ENCODE peak calls at places on chromosome 11, in four cellular contexts. W is K562, A is GM12878, X is HepG2. I is an unnamed sample.

GRCh38 chr11:42200311-42200710 is 740.9 kb upstream of the LRRC4C start:
- DNase-seq in W (no peak), A (no peak), X (no peak), I (no peak)

GRCh38 chr11:3880724-3881123 is 25.3 kb downstream of the STIM1 start:
- DNase-seq in W (no peak), A (no peak), X (peak; percentile 65), I (no peak)

GRCh38 chr11:114174712-114175495 is 115.4 kb downstream of the ZBTB16 start:
- DNase-seq in W (no peak), A (no peak), X (no peak), I (no peak)

GRCh38 chr11:62489204-62489603 is 57.4 kb downstream of the AHNAK start:
- DNase-seq in W (no peak), A (no peak), X (no peak), I (no peak)

GRCh38 chr11:65279713-65280459 is 18.1 kb downstream of the POLA2 start:
- DNase-seq in W (no peak), A (peak; percentile 46), X (peak; percentile 24), I (no peak)

GRCh38 chr11:62918531-62918930 is 2.6 kb downstream of the CHRM1 start:
- DNase-seq in W (no peak), A (no peak), X (no peak), I (no peak)

GRCh38 chr11:63961608-63962412 is 12.6 kb upstream of the COX8A start:
- DNase-seq in W (peak; percentile 80), A (no peak), X (peak; percentile 46), I (no peak)

GRCh38 chr11:25615841-25616240 is 716.1 kb upstream of the ANO3 start:
- DNase-seq in W (no peak), A (no peak), X (no peak), I (no peak)

GRCh38 chr11:30710216-30710615 is 124.1 kb upstream of the MPPED2 start:
- DNase-seq in W (no peak), A (no peak), X (no peak), I (no peak)

GRCh38 chr11:125945797-125946520 is at the start of gene VSIG10L2:
- DNase-seq in W (no peak), A (no peak), X (no peak), I (no peak)

GRCh38 chr11:60785136-60785535 is at the start of gene MS4A10:
- DNase-seq in W (no peak), A (no peak), X (no peak), I (no peak)

GRCh38 chr11:28448186-28448585 is 340.0 kb downstream of the METTL15 start:
- DNase-seq in W (no peak), A (no peak), X (no peak), I (no peak)

GRCh38 chr11:124465368-124465767 is 19.9 kb upstream of the OR8B8 start:
- DNase-seq in W (no peak), A (no peak), X (no peak), I (no peak)

GRCh38 chr11:16612801-16613400 is 125.5 kb upstream of the C11orf58 start:
- DNase-seq in W (no peak), A (no peak), X (no peak), I (peak; percentile 20)

GRCh38 chr11:123173856-123174186 is 21.2 kb downstream of the CLMP start:
- DNase-seq in W (no peak), A (no peak), X (no peak), I (no peak)

GRCh38 chr11:123173040-123173855 is 21.8 kb downstream of the CLMP start:
- DNase-seq in W (no peak), A (no peak), X (no peak), I (no peak)

GRCh38 chr11:123170929-123171328 is 24.1 kb downstream of the CLMP start:
- DNase-seq in W (no peak), A (no peak), X (no peak), I (no peak)

GRCh38 chr11:123176785-123177184 is 18.3 kb downstream of the CLMP start:
- DNase-seq in W (no peak), A (no peak), X (no peak), I (no peak)

GRCh38 chr11:123174196-123175183 is 20.6 kb downstream of the CLMP start:
- DNase-seq in W (no peak), A (no peak), X (no peak), I (no peak)
- TF ChIP-seq SP1 in W (no peak), A (no peak), X (no peak), I (no peak)

DNA sequence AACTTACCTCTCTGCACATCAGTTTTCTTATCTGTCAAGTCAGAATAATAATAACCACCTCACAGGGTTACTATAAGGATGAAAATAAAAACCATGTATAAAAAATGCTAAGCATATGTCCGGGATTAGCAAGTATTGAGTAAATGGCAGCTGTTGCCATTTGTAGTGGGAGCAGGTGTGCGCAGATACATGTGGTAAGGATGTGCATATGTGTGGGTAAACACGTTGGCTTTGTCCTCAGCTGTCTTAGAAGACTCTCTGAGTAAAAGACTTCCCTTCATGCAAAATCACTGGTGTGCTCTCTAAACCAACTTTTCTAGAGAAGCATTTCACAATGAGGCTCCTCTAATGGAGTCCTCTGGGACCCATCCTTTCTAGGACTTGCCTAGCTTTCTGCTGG is 62.3 kb downstream of the NELL1 start:
- DNase-seq in W (no peak), A (no peak), X (no peak), I (no peak)
- TF ChIP-seq FOXM1 in W (no peak), A (no peak), X (no peak), I (no peak)

DNA sequence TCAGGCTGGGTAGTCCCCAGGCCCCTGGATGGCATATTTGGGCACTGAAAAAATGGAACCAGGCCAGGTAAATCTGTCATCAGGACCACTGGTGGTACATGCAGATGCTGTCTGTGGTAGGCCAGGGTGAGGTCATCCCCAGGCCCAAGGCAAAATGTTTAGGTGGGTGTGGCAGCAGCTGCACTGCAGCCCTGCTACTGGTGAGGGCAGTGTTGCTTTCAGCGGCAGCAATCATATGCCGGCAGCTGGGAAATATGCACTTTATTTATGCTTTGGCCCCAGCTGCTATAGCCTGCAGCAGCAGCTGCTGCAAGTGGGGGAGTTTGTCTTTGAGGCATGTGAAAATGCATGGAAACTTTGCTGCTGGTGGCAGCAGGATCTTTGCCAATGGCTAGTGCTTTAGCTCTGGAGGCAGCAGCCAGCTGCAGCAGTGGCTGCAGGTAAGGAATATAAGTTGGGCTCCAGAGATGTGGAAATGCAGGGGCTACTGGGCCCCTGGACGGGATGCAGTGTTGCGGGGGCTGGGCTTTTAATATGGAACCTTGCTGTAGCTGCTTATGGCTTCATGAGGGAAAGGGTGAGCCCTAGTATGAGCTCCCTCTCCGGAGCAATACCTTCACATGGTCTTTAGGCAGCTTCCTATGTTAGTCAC is 365.7 kb upstream of the CADM1 start:
- DNase-seq in W (no peak), A (peak; percentile 51), X (peak; percentile 13), I (peak; percentile 70)
- TF ChIP-seq BHLHE40 in W (no peak), A (peak; percentile 44), X (no peak), I (no peak)

GRCh38 chr11:120547301-120547700 is 35.8 kb downstream of the GRIK4 start:
- DNase-seq in W (no peak), A (no peak), X (no peak), I (no peak)
- TF ChIP-seq SP1 in W (no peak), A (no peak), X (no peak), I (no peak)